ENCODE peak calls at places on chromosome 5, in four cellular contexts. One of them, this sample, is unnamed.

GRCh38 chr5:72988769-72989168 is 32.9 kb downstream of the FCHO2 start:
- DNase-seq in Caco-2: no peak
- DNase-seq in psoas muscle: no peak
- DNase-seq in stomach: no peak
- DNase-seq in this sample: no peak

GRCh38 chr5:136518174-136518573 is 152.8 kb upstream of the TRPC7 start:
- DNase-seq in Caco-2: no peak
- DNase-seq in psoas muscle: no peak
- DNase-seq in stomach: no peak
- DNase-seq in this sample: no peak

GRCh38 chr5:32583582-32584232 is 1.6 kb upstream of the SUB1 start:
- DNase-seq in Caco-2: no peak
- DNase-seq in psoas muscle: no peak
- DNase-seq in stomach: peak
- DNase-seq in this sample: no peak

GRCh38 chr5:143263272-143263810 is 140.1 kb downstream of the NR3C1 start:
- DNase-seq in Caco-2: no peak
- DNase-seq in psoas muscle: no peak
- DNase-seq in stomach: no peak
- DNase-seq in this sample: no peak

GRCh38 chr5:52837591-52838001 is 49.9 kb downstream of the ITGA1 start:
- DNase-seq in Caco-2: no peak
- DNase-seq in psoas muscle: no peak
- DNase-seq in stomach: no peak
- DNase-seq in this sample: no peak

GRCh38 chr5:66554211-66554610 is 42.0 kb upstream of the MAST4 start:
- DNase-seq in Caco-2: no peak
- DNase-seq in psoas muscle: no peak
- DNase-seq in stomach: no peak
- DNase-seq in this sample: no peak

GRCh38 chr5:91281409-91281808 is 101.7 kb downstream of the ARRDC3 start:
- DNase-seq in Caco-2: no peak
- DNase-seq in psoas muscle: no peak
- DNase-seq in stomach: no peak
- DNase-seq in this sample: no peak

GRCh38 chr5:7210549-7210948 is 185.4 kb upstream of the ADCY2 start:
- DNase-seq in Caco-2: no peak
- DNase-seq in psoas muscle: no peak
- DNase-seq in stomach: no peak
- DNase-seq in this sample: no peak

GRCh38 chr5:124596595-124597388 is 149.6 kb downstream of the ZNF608 start:
- DNase-seq in Caco-2: peak
- DNase-seq in psoas muscle: no peak
- DNase-seq in stomach: no peak
- DNase-seq in this sample: no peak

GRCh38 chr5:83714780-83715179 is 5.9 kb downstream of the HAPLN1 start:
- DNase-seq in Caco-2: peak
- DNase-seq in psoas muscle: no peak
- DNase-seq in stomach: no peak
- DNase-seq in this sample: no peak

GRCh38 chr5:43891112-43891511 is 288.1 kb downstream of the NNT start:
- DNase-seq in Caco-2: no peak
- DNase-seq in psoas muscle: no peak
- DNase-seq in stomach: no peak
- DNase-seq in this sample: no peak

GRCh38 chr5:56126487-56127179 is 106.5 kb downstream of the ANKRD55 start:
- DNase-seq in Caco-2: no peak
- DNase-seq in psoas muscle: no peak
- DNase-seq in stomach: no peak
- DNase-seq in this sample: no peak

GRCh38 chr5:91885291-91886265 is 502.5 kb upstream of the ARRDC3 start:
- DNase-seq in Caco-2: no peak
- DNase-seq in psoas muscle: no peak
- DNase-seq in stomach: no peak
- DNase-seq in this sample: no peak

GRCh38 chr5:139657363-139658321 is 9.5 kb downstream of the CXXC5 start:
- DNase-seq in Caco-2: no peak
- DNase-seq in psoas muscle: no peak
- DNase-seq in stomach: no peak
- DNase-seq in this sample: no peak

GRCh38 chr5:40594811-40595210 is 84.9 kb upstream of the PTGER4 start:
- DNase-seq in Caco-2: no peak
- DNase-seq in psoas muscle: no peak
- DNase-seq in stomach: no peak
- DNase-seq in this sample: no peak

GRCh38 chr5:85906460-85906859 is 711.3 kb upstream of the COX7C start:
- DNase-seq in Caco-2: no peak
- DNase-seq in psoas muscle: no peak
- DNase-seq in stomach: no peak
- DNase-seq in this sample: no peak

GRCh38 chr5:160209917-160210316 is 19.4 kb upstream of the FABP6 start:
- DNase-seq in Caco-2: peak
- DNase-seq in psoas muscle: no peak
- DNase-seq in stomach: no peak
- DNase-seq in this sample: no peak

GRCh38 chr5:119949426-119949999 is 320.2 kb downstream of the FAM170A start:
- DNase-seq in Caco-2: no peak
- DNase-seq in psoas muscle: no peak
- DNase-seq in stomach: no peak
- DNase-seq in this sample: no peak

GRCh38 chr5:79256563-79256962 is 20.6 kb downstream of the JMY start:
- DNase-seq in Caco-2: peak
- DNase-seq in psoas muscle: no peak
- DNase-seq in stomach: no peak
- DNase-seq in this sample: no peak

GRCh38 chr5:101976933-101977332 is 319.2 kb downstream of the SLCO4C1 start:
- DNase-seq in Caco-2: no peak
- DNase-seq in psoas muscle: no peak
- DNase-seq in stomach: no peak
- DNase-seq in this sample: no peak

GRCh38 chr5:24353606-24354005 is 291.2 kb downstream of the CDH10 start:
- DNase-seq in Caco-2: no peak
- DNase-seq in psoas muscle: no peak
- DNase-seq in stomach: no peak
- DNase-seq in this sample: no peak

GRCh38 chr5:166507810-166508419 is 1783.5 kb upstream of the WWC1 start:
- DNase-seq in Caco-2: no peak
- DNase-seq in psoas muscle: no peak
- DNase-seq in stomach: no peak
- DNase-seq in this sample: no peak

GRCh38 chr5:82312373-82312856 is 34.3 kb upstream of the RPS23 start:
- DNase-seq in Caco-2: peak
- DNase-seq in psoas muscle: peak
- DNase-seq in stomach: no peak
- DNase-seq in this sample: peak

GRCh38 chr5:83377131-83377865 is 94.2 kb upstream of the VCAN start:
- DNase-seq in Caco-2: no peak
- DNase-seq in psoas muscle: no peak
- DNase-seq in stomach: no peak
- DNase-seq in this sample: no peak

GRCh38 chr5:179858241-179858585 is 404 bp downstream of the MRNIP start:
- DNase-seq in Caco-2: peak
- DNase-seq in psoas muscle: peak
- DNase-seq in stomach: peak
- DNase-seq in this sample: peak

GRCh38 chr5:176410486-176411180 is 5.7 kb downstream of the CLTB start:
- DNase-seq in Caco-2: no peak
- DNase-seq in psoas muscle: no peak
- DNase-seq in stomach: no peak
- DNase-seq in this sample: no peak

GRCh38 chr5:37704406-37704805 is 135.4 kb downstream of the GDNF start:
- DNase-seq in Caco-2: no peak
- DNase-seq in psoas muscle: no peak
- DNase-seq in stomach: no peak
- DNase-seq in this sample: no peak

GRCh38 chr5:92838253-92838652 is 742.8 kb downstream of the NR2F1-AS1 start:
- DNase-seq in Caco-2: peak
- DNase-seq in psoas muscle: no peak
- DNase-seq in stomach: no peak
- DNase-seq in this sample: no peak

GRCh38 chr5:61534481-61535267 is 202.6 kb downstream of the ZSWIM6 start:
- DNase-seq in Caco-2: no peak
- DNase-seq in psoas muscle: no peak
- DNase-seq in stomach: no peak
- DNase-seq in this sample: no peak

GRCh38 chr5:36607114-36607561 is 732 bp downstream of the SLC1A3 start:
- DNase-seq in Caco-2: peak
- DNase-seq in psoas muscle: peak
- DNase-seq in stomach: no peak
- DNase-seq in this sample: peak

GRCh38 chr5:111945535-111945934 is 188.5 kb upstream of the NREP start:
- DNase-seq in Caco-2: no peak
- DNase-seq in psoas muscle: no peak
- DNase-seq in stomach: no peak
- DNase-seq in this sample: no peak

GRCh38 chr5:55920784-55921183 is 69.6 kb downstream of the IL31RA start:
- DNase-seq in Caco-2: no peak
- DNase-seq in psoas muscle: no peak
- DNase-seq in stomach: no peak
- DNase-seq in this sample: no peak

GRCh38 chr5:94422819-94423218 is 195.6 kb downstream of the KIAA0825 start:
- DNase-seq in Caco-2: no peak
- DNase-seq in psoas muscle: no peak
- DNase-seq in stomach: no peak
- DNase-seq in this sample: no peak

GRCh38 chr5:126454081-126454480 is 30.9 kb downstream of the GRAMD2B start:
- DNase-seq in Caco-2: no peak
- DNase-seq in psoas muscle: peak
- DNase-seq in stomach: no peak
- DNase-seq in this sample: peak
- H3K4me3 ChIP-seq in Caco-2: no peak
- H3K4me3 ChIP-seq in psoas muscle: no peak
- H3K4me3 ChIP-seq in stomach: no peak
- H3K4me3 ChIP-seq in this sample: no peak

GRCh38 chr5:107794731-107795130 is 124.0 kb upstream of the EFNA5 start:
- DNase-seq in Caco-2: no peak
- DNase-seq in psoas muscle: no peak
- DNase-seq in stomach: no peak
- DNase-seq in this sample: no peak
- H3K4me3 ChIP-seq in Caco-2: no peak
- H3K4me3 ChIP-seq in psoas muscle: no peak
- H3K4me3 ChIP-seq in stomach: no peak
- H3K4me3 ChIP-seq in this sample: no peak

DNA sequence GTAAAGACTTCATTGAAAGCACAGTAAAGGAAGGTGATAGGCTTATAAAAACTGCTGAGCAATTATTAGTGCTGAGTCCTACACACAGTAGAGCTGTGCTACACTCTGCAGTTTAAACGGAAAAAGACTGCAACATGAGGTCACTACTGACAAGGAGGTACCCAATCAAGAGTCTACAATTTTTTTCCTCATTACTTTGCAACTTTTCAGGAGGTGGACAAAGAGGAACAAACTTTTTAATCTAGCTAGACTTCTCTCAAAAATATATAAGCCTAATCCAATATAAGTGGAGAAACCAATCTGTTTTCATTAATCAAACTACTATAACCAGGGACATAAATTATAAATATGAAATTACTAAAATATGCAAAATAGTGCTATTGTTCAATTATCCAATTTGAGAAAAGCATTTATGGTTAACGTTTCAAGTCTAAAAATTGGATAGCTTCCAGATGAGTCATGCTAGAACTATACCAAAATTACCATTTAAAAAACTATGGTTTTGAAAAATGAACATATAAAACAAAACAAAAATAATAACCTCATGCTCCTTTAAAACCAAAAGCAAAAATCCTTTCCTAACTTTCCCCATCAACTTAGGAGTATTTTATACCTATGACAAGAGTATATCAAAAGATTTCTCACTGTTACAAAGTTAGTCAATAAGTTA is 37.7 kb downstream of the FAM13B start:
- DNase-seq in Caco-2: no peak
- DNase-seq in psoas muscle: no peak
- DNase-seq in stomach: no peak
- DNase-seq in this sample: no peak
- H3K4me3 ChIP-seq in Caco-2: no peak
- H3K4me3 ChIP-seq in psoas muscle: no peak
- H3K4me3 ChIP-seq in stomach: no peak
- H3K4me3 ChIP-seq in this sample: no peak

GRCh38 chr5:122310886-122311285 is 1.2 kb upstream of the SNCAIP start:
- DNase-seq in Caco-2: no peak
- DNase-seq in psoas muscle: peak
- DNase-seq in stomach: no peak
- DNase-seq in this sample: no peak
- H3K4me3 ChIP-seq in Caco-2: no peak
- H3K4me3 ChIP-seq in psoas muscle: peak
- H3K4me3 ChIP-seq in stomach: peak
- H3K4me3 ChIP-seq in this sample: no peak

DNA sequence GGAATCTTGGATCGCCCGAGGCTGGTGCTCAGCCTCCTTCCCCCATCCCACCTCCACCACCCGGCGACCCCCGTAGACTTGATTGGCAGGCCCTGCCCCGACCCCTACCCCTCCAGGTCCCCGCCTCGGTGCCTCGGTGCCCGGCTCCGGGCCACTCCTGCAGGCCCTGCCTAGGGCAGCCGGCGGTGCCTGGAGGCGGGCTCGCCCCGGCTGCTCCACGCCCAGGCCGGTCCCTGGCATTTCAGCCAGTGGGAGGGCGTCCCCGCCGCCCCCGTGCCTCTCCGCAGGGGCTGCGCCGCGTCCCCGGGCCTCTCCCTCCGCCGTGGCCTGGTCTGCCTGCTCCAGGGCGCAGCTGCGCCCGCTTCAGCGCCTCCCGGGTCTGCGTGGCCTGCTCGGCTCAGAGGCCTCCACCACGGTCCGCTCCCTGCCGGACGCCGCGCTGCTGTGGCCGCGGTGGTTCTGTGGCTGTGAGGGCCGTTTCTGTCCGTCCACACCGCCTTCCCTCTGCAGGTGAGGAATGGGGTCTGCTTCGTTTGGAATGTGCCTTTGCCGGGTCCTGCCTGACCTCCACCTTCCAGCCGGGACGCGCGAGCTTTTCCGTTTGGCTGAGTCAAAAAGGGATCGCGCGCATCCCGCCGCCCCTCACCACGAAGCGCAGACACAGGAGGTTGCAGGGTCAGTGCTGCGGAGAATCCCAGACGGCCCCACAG is 48.3 kb upstream of the IRX4 start:
- DNase-seq in Caco-2: no peak
- DNase-seq in psoas muscle: peak
- DNase-seq in stomach: no peak
- DNase-seq in this sample: no peak
- H3K4me3 ChIP-seq in Caco-2: no peak
- H3K4me3 ChIP-seq in psoas muscle: peak
- H3K4me3 ChIP-seq in stomach: peak
- H3K4me3 ChIP-seq in this sample: no peak

This sample was measured in HAP-1.